ENCODE peak calls at places on chromosomes 4 and X, in four cellular contexts. U is upper lobe of right lung; M is cardiac fibroblast; Q is CD4-positive, alpha-beta T cell. C is an unnamed sample.

GRCh38 chr4:134085525-134085924 is 116.1 kb downstream of the PABPC4L start:
- DNase-seq in U (no peak), M (no peak), Q (no peak), C (no peak)

GRCh38 chr4:138875886-138876608 is 139.5 kb upstream of the NOCT start:
- DNase-seq in U (no peak), M (peak; percentile 75), Q (no peak), C (no peak)

GRCh38 chr4:3494501-3494900 is 31.4 kb downstream of the DOK7 start:
- DNase-seq in U (no peak), M (peak; percentile 7), Q (no peak), C (no peak)

GRCh38 chr4:137981277-137981676 is 260.9 kb downstream of the SLC7A11 start:
- DNase-seq in U (no peak), M (peak; percentile 47), Q (no peak), C (no peak)

GRCh38 chr4:172305698-172306097 is 492.5 kb downstream of the GALNTL6 start:
- DNase-seq in U (no peak), M (no peak), Q (no peak), C (no peak)

GRCh38 chr4:8355306-8355705 is 85.2 kb downstream of the ACOX3 start:
- DNase-seq in U (no peak), M (no peak), Q (no peak), C (no peak)

GRCh38 chr4:112876316-112876715 is 173.1 kb upstream of the ANK2 start:
- DNase-seq in U (no peak), M (no peak), Q (no peak), C (no peak)

GRCh38 chrX:40373025-40373424 is 207.7 kb upstream of the ATP6AP2 start:
- DNase-seq in U (no peak), M (no peak), Q (no peak), C (no peak)

GRCh38 chrX:40055495-40055894 is 42.3 kb downstream of the BCOR start:
- DNase-seq in U (no peak), M (no peak), Q (no peak), C (peak; percentile 10)

GRCh38 chrX:151697537-151697936 is 2.3 kb downstream of the PRRG3 start:
- DNase-seq in U (no peak), M (peak; percentile 5), Q (no peak), C (no peak)

GRCh38 chrX:41314204-41314603 is 19.8 kb upstream of the DDX3X start:
- DNase-seq in U (no peak), M (no peak), Q (no peak), C (no peak)

GRCh38 chr4:147927377-147928137 is 195.7 kb downstream of the ARHGAP10 start:
- DNase-seq in U (no peak), M (peak; percentile 16), Q (no peak), C (no peak)

GRCh38 chr4:142840516-142841123 is 5.5 kb downstream of the INPP4B start:
- DNase-seq in U (no peak), M (peak; percentile 77), Q (no peak), C (no peak)

GRCh38 chr4:188624370-188624769 is 485.1 kb downstream of the TRIML1 start:
- DNase-seq in U (no peak), M (no peak), Q (no peak), C (no peak)

GRCh38 chr4:122121593-122121992 is 30.5 kb upstream of the BLTP1 start:
- DNase-seq in U (no peak), M (no peak), Q (no peak), C (no peak)

GRCh38 chrX:48064261-48064660 is 7.2 kb downstream of the ZNF630 start:
- DNase-seq in U (no peak), M (no peak), Q (no peak), C (no peak)

GRCh38 chr4:8378101-8378724 is 62.3 kb downstream of the ACOX3 start:
- DNase-seq in U (no peak), M (no peak), Q (no peak), C (peak; percentile 67)

GRCh38 chrX:2351321-2351720 is 149.5 kb downstream of the DHRSX start:
- DNase-seq in U (no peak), M (peak; percentile 43), Q (no peak), C (no peak)

GRCh38 chr4:155973639-155974475 is 20.2 kb upstream of the CTSO start:
- DNase-seq in U (no peak), M (peak; percentile 20), Q (no peak), C (no peak)

GRCh38 chrX:102860235-102860634 is 76.8 kb upstream of the RAB40AL start:
- DNase-seq in U (no peak), M (no peak), Q (no peak), C (no peak)

GRCh38 chr4:8835521-8836365 is 35.9 kb downstream of the HMX1 start:
- DNase-seq in U (peak; percentile 44), M (no peak), Q (no peak), C (peak; percentile 70)

GRCh38 chrX:104112326-104112951 is at the start of gene ZCCHC18:
- DNase-seq in U (peak; percentile 67), M (peak; percentile 64), Q (peak; percentile 10), C (no peak)

GRCh38 chrX:38278682-38279081 is 48.6 kb downstream of the RPGR start:
- DNase-seq in U (no peak), M (no peak), Q (no peak), C (no peak)

GRCh38 chrX:25742334-25742733 is 395.8 kb upstream of the MAGEB18 start:
- DNase-seq in U (no peak), M (no peak), Q (no peak), C (no peak)

GRCh38 chrX:101257448-101258259 is 33.5 kb downstream of the TAF7L start:
- DNase-seq in U (no peak), M (peak; percentile 3), Q (no peak), C (no peak)

GRCh38 chr4:107709916-107710315 is 10.1 kb downstream of the PAPSS1 start:
- DNase-seq in U (no peak), M (peak; percentile 36), Q (no peak), C (no peak)

GRCh38 chr4:51840791-51841190 is 2.2 kb upstream of the DCUN1D4 start:
- DNase-seq in U (no peak), M (no peak), Q (no peak), C (no peak)

GRCh38 chr4:56657818-56658217 is 23.3 kb downstream of the HOPX start:
- DNase-seq in U (no peak), M (no peak), Q (no peak), C (no peak)

GRCh38 chr4:101019941-101020401 is 327.4 kb downstream of the PPP3CA start:
- DNase-seq in U (no peak), M (no peak), Q (no peak), C (no peak)

GRCh38 chrX:10482262-10482661 is 138.1 kb downstream of the MID1 start:
- DNase-seq in U (no peak), M (peak; percentile 68), Q (no peak), C (no peak)

GRCh38 chrX:111123606-111124179 is 27.7 kb downstream of the PAK3 start:
- DNase-seq in U (no peak), M (no peak), Q (no peak), C (no peak)

GRCh38 chr4:89939464-89939863 is 44.8 kb downstream of the MMRN1 start:
- DNase-seq in U (no peak), M (no peak), Q (no peak), C (no peak)

GRCh38 chrX:23493941-23494374 is 159.3 kb downstream of the PTCHD1 start:
- DNase-seq in U (no peak), M (no peak), Q (no peak), C (no peak)
- TF ChIP-seq CTCF in U (no peak), M (no peak), Q (no peak), C (no peak)

GRCh38 chrX:16997313-16997712 is 50.9 kb downstream of the REPS2 start:
- DNase-seq in U (no peak), M (no peak), Q (no peak), C (no peak)

GRCh38 chrX:16992902-16993301 is 46.4 kb downstream of the REPS2 start:
- DNase-seq in U (no peak), M (no peak), Q (no peak), C (no peak)

GRCh38 chrX:16992411-16992810 is 46.0 kb downstream of the REPS2 start:
- DNase-seq in U (no peak), M (no peak), Q (no peak), C (no peak)

GRCh38 chrX:16990839-16991238 is 44.4 kb downstream of the REPS2 start:
- DNase-seq in U (no peak), M (no peak), Q (no peak), C (no peak)

GRCh38 chrX:16993791-16994318 is 47.4 kb downstream of the REPS2 start:
- DNase-seq in U (no peak), M (no peak), Q (no peak), C (no peak)
- TF ChIP-seq CTCF in U (no peak), M (no peak), Q (no peak), C (peak; percentile 28)

GRCh38 chrX:27918799-27919198 is 62.5 kb downstream of the DCAF8L1 start:
- DNase-seq in U (no peak), M (peak; percentile 35), Q (no peak), C (no peak)
- TF ChIP-seq CTCF in U (peak; percentile 12), M (peak; percentile 33), Q (no peak), C (peak; percentile 60)

DNA sequence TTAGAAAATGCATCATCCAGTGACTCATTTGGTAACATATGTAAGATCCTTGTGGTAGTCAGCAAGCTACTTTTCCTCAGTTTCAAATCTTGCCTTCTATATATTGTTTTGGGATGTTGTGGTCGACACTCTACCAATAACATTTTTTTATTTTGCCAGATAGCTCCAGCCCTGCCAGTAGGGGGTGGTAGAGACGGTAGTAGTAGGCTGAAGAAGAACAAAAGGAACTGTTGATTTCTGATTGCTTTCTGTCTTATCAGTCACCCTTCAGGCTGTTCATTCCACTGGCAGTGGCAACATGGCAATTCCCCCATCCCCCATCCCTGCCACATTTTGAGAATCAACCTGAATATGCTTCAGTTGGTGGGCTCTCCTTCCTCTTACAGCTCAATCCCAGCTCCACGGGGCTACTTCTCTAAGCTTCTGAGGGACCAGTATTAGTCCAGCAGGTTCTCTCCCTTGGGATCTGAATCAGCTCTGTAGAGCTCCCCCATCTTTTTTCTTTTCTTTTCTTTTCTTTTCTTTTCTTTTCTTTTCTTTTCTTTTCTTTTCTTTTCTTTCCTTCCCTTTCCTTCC is 171.5 kb upstream of the VEGFC start:
- DNase-seq in U (no peak), M (no peak), Q (no peak), C (no peak)
- TF ChIP-seq CTCF in U (peak; percentile 22), M (peak; percentile 29), Q (no peak), C (peak; percentile 52)

GRCh38 chrX:30819080-30819479 is 70.0 kb downstream of the TAB3 start:
- DNase-seq in U (no peak), M (no peak), Q (no peak), C (no peak)

GRCh38 chrX:30824275-30824674 is 64.8 kb downstream of the TAB3 start:
- DNase-seq in U (no peak), M (no peak), Q (no peak), C (no peak)

GRCh38 chrX:30822719-30823118 is 66.3 kb downstream of the TAB3 start:
- DNase-seq in U (no peak), M (no peak), Q (no peak), C (no peak)

GRCh38 chrX:30822068-30822671 is 66.9 kb downstream of the TAB3 start:
- DNase-seq in U (no peak), M (peak; percentile 6), Q (no peak), C (no peak)

GRCh38 chrX:30821116-30821515 is 67.9 kb downstream of the TAB3 start:
- DNase-seq in U (no peak), M (no peak), Q (no peak), C (no peak)
- TF ChIP-seq CTCF in U (no peak), M (no peak), Q (no peak), C (no peak)